ENCODE peak calls at places on chromosome 16, in five cellular contexts. A is NCI-H1105; B is adipocyte; H is stimulated activated CD4-positive, alpha-beta T cell treated with anti-CD3 and anti-CD28 coated beads, Interleukin-15, amount 100 ng/mL, for 1 hour; W is CD8-positive, alpha-beta T cell. S is an unnamed sample.

GRCh38 chr16:74577882-74578366 is 29.0 kb downstream of the GLG1 start:
- DNase-seq in W (no peak), A (no peak), B (peak), H (no peak), S (no peak)

GRCh38 chr16:21673469-21673868 is 9.7 kb downstream of the OTOA start:
- DNase-seq in W (no peak), H (no peak), B (no peak), A (no peak), S (no peak)

GRCh38 chr16:1021553-1022160 is 40.1 kb downstream of the SOX8 start:
- DNase-seq in W (no peak), A (no peak), H (no peak), B (no peak), S (no peak)

GRCh38 chr16:68478526-68479249 is 30.4 kb upstream of the SMPD3 start:
- DNase-seq in A (no peak), H (no peak), W (no peak), B (no peak), S (no peak)

GRCh38 chr16:71205482-71206131 is 24.9 kb downstream of the HYDIN start:
- DNase-seq in W (no peak), B (no peak), H (no peak), A (no peak), S (no peak)

GRCh38 chr16:11014159-11014558 is 69.8 kb downstream of the CLEC16A start:
- DNase-seq in B (peak), H (no peak), A (no peak), W (no peak), S (no peak)

GRCh38 chr16:106623-107324 is 28.7 kb downstream of the MPG start:
- DNase-seq in W (peak), A (peak), B (peak), H (no peak), S (peak)

GRCh38 chr16:66605177-66605999 is 884 bp downstream of the CMTM3 start:
- DNase-seq in H (peak), B (peak), A (no peak), W (no peak), S (no peak)

GRCh38 chr16:87506423-87507350 is 13.9 kb upstream of the ZCCHC14 start:
- DNase-seq in A (no peak), B (no peak), H (no peak), W (no peak), S (no peak)

GRCh38 chr16:66503612-66504011 is 46.3 kb downstream of the TK2 start:
- DNase-seq in H (no peak), B (no peak), W (no peak), A (no peak), S (no peak)

GRCh38 chr16:81450783-81451491 is 6.3 kb downstream of the CMIP start:
- DNase-seq in H (no peak), A (no peak), W (no peak), B (no peak), S (no peak)

GRCh38 chr16:10708969-10709368 is 14.2 kb upstream of the TEKT5 start:
- DNase-seq in W (no peak), H (no peak), A (no peak), B (no peak), S (no peak)

GRCh38 chr16:88407807-88408206 is 25.0 kb downstream of the ZNF469 start:
- DNase-seq in B (no peak), H (no peak), W (no peak), A (no peak), S (no peak)

GRCh38 chr16:79089735-79090284 is 510.7 kb downstream of the MAF start:
- DNase-seq in A (no peak), H (no peak), B (no peak), W (peak), S (peak)

GRCh38 chr16:383326-384020 is 1.7 kb upstream of the PGAP6 start:
- DNase-seq in W (no peak), H (no peak), B (no peak), A (no peak), S (no peak)

GRCh38 chr16:2715519-2715918 is 4.5 kb downstream of the PRSS27 start:
- DNase-seq in H (peak), W (peak), B (peak), A (no peak), S (peak)

GRCh38 chr16:82957212-82957611 is 330.4 kb downstream of the CDH13 start:
- DNase-seq in B (no peak), H (no peak), W (no peak), A (no peak), S (no peak)

GRCh38 chr16:4090476-4090875 is 25.8 kb downstream of the ADCY9 start:
- DNase-seq in H (no peak), B (no peak), A (no peak), W (no peak), S (no peak)

GRCh38 chr16:88634141-88634993 is 4.0 kb upstream of the IL17C start:
- DNase-seq in H (no peak), B (peak), W (peak), A (no peak), S (peak)

GRCh38 chr16:46789499-46790414 is 41.2 kb downstream of the C16orf87 start:
- DNase-seq in A (peak), B (peak), W (peak), H (peak), S (peak)

GRCh38 chr16:71526111-71526998 is at the start of gene CHST4:
- DNase-seq in H (no peak), B (peak), A (no peak), W (no peak), S (no peak)

GRCh38 chr16:2365895-2366294 is 25.4 kb upstream of the ABCA3 start:
- DNase-seq in H (no peak), W (no peak), A (no peak), B (peak), S (no peak)

GRCh38 chr16:83200005-83200779 is 573.4 kb downstream of the CDH13 start:
- DNase-seq in B (no peak), H (no peak), W (no peak), A (no peak), S (no peak)

GRCh38 chr16:28975158-28975603 is 603 bp downstream of the SPNS1 start:
- DNase-seq in B (peak), W (no peak), H (no peak), A (no peak), S (no peak)

GRCh38 chr16:58378401-58378800 is 13.9 kb upstream of the GINS3 start:
- DNase-seq in W (no peak), A (no peak), B (no peak), H (no peak), S (no peak)

GRCh38 chr16:54928421-54929089 is 2.1 kb upstream of the IRX5 start:
- DNase-seq in A (peak), H (no peak), W (no peak), B (peak), S (no peak)

GRCh38 chr16:62190426-62190825 is 154.2 kb upstream of the CDH8 start:
- DNase-seq in H (no peak), B (peak), A (no peak), W (no peak), S (no peak)

GRCh38 chr16:2761472-2761871 is 9.0 kb downstream of the SRRM2 start:
- DNase-seq in H (no peak), W (no peak), A (no peak), B (no peak), S (no peak)

GRCh38 chr16:76106647-76107046 is 170.6 kb upstream of the CNTNAP4 start:
- DNase-seq in H (no peak), A (no peak), B (no peak), W (no peak), S (no peak)

GRCh38 chr16:24993722-24994686 is 21.2 kb downstream of the ARHGAP17 start:
- DNase-seq in W (no peak), B (peak), H (no peak), A (no peak), S (no peak)

GRCh38 chr16:55568151-55568693 is 1.7 kb downstream of the CAPNS2 start:
- DNase-seq in W (no peak), H (no peak), B (peak), A (peak), S (no peak)

S was measured in GM19239.